ENCODE peak calls at places on chromosomes 2 and 18, in four cellular contexts. N is right atrium auricular region, C is dermis blood vessel endothelial cell, M is neural crest cell. Z is an unnamed sample.

GRCh38 chr2:43293744-43294695 is 67.6 kb upstream of the ZFP36L2 start:
- DNase-seq in C (peak), M (no peak), N (peak), Z (no peak)

GRCh38 chr2:94956797-94957391 is 68.6 kb upstream of the MAL start:
- DNase-seq in C (peak), N (no peak), M (peak), Z (peak)

GRCh38 chr2:120323214-120323613 is 22.7 kb upstream of the INHBB start:
- DNase-seq in C (no peak), N (peak), M (no peak), Z (no peak)

GRCh38 chr2:28683100-28683706 is 68.4 kb upstream of the PPP1CB start:
- DNase-seq in N (peak), M (no peak), C (peak), Z (peak)

GRCh38 chr18:61731693-61732376 is 161.0 kb downstream of the RNF152 start:
- DNase-seq in C (no peak), N (no peak), M (no peak), Z (no peak)

GRCh38 chr18:70160075-70160678 is 45.3 kb downstream of the RTTN start:
- DNase-seq in N (no peak), C (no peak), M (no peak), Z (no peak)

GRCh38 chr2:168920504-168921157 is 19.5 kb downstream of the G6PC2 start:
- DNase-seq in C (peak), M (no peak), N (no peak), Z (peak)

GRCh38 chr18:35827275-35827929 is 145.1 kb upstream of the RMP24 start:
- DNase-seq in M (no peak), N (no peak), C (no peak), Z (no peak)

GRCh38 chr2:160238392-160238791 is 38.3 kb upstream of the ITGB6 start:
- DNase-seq in N (no peak), M (no peak), C (no peak), Z (no peak)

GRCh38 chr2:88087073-88087472 is 19.4 kb downstream of the SMYD1 start:
- DNase-seq in N (no peak), M (no peak), C (no peak), Z (no peak)

GRCh38 chr2:205929445-205930027 is 156.4 kb downstream of the INO80D start:
- DNase-seq in M (no peak), N (no peak), C (no peak), Z (no peak)

GRCh38 chr2:65351234-65351947 is 81.0 kb downstream of the SPRED2 start:
- DNase-seq in N (no peak), M (no peak), C (no peak), Z (no peak)

GRCh38 chr2:48199076-48199475 is 292.8 kb upstream of the FBXO11 start:
- DNase-seq in M (no peak), C (no peak), N (no peak), Z (no peak)

GRCh38 chr2:230090978-230091377 is 22.3 kb upstream of the SLC16A14 start:
- DNase-seq in N (no peak), C (no peak), M (no peak), Z (no peak)

Z was measured in T47D.